ENCODE peak calls at places on chromosomes 16 and 17, in six cellular contexts. One of them, this sample, is unnamed.

GRCh38 chr17:73285916-73286862 is 24.5 kb upstream of the CPSF4L start:
- DNase-seq in AG08396: no peak
- DNase-seq in stimulated activated CD8-positive, alpha-beta memory T cell treated with anti-CD3 and anti-CD28 coated beads, Interleukin-12 subunit alpha, Interleukin-12 subunit beta, amount 100 ng/mL, for 4 hours: no peak
- DNase-seq in neural crest cell: no peak
- DNase-seq in T-helper 1 cell: no peak
- DNase-seq in CD8-positive, alpha-beta memory T cell: no peak
- DNase-seq in this sample: no peak

GRCh38 chr16:73047536-73048291 is at the start of gene ZFHX3:
- DNase-seq in AG08396: peak
- DNase-seq in stimulated activated CD8-positive, alpha-beta memory T cell treated with anti-CD3 and anti-CD28 coated beads, Interleukin-12 subunit alpha, Interleukin-12 subunit beta, amount 100 ng/mL, for 4 hours: no peak
- DNase-seq in neural crest cell: peak
- DNase-seq in T-helper 1 cell: no peak
- DNase-seq in CD8-positive, alpha-beta memory T cell: no peak
- DNase-seq in this sample: peak

GRCh38 chr16:78022347-78022746 is at the start of gene CLEC3A:
- DNase-seq in AG08396: no peak
- DNase-seq in stimulated activated CD8-positive, alpha-beta memory T cell treated with anti-CD3 and anti-CD28 coated beads, Interleukin-12 subunit alpha, Interleukin-12 subunit beta, amount 100 ng/mL, for 4 hours: no peak
- DNase-seq in neural crest cell: no peak
- DNase-seq in T-helper 1 cell: no peak
- DNase-seq in CD8-positive, alpha-beta memory T cell: no peak
- DNase-seq in this sample: no peak

GRCh38 chr17:4033751-4034251 is 69.6 kb upstream of the ATP2A3 start:
- DNase-seq in AG08396: no peak
- DNase-seq in stimulated activated CD8-positive, alpha-beta memory T cell treated with anti-CD3 and anti-CD28 coated beads, Interleukin-12 subunit alpha, Interleukin-12 subunit beta, amount 100 ng/mL, for 4 hours: no peak
- DNase-seq in neural crest cell: no peak
- DNase-seq in T-helper 1 cell: no peak
- DNase-seq in CD8-positive, alpha-beta memory T cell: no peak
- DNase-seq in this sample: no peak

GRCh38 chr17:79981090-79981489 is 54.6 kb downstream of the TBC1D16 start:
- DNase-seq in AG08396: no peak
- DNase-seq in stimulated activated CD8-positive, alpha-beta memory T cell treated with anti-CD3 and anti-CD28 coated beads, Interleukin-12 subunit alpha, Interleukin-12 subunit beta, amount 100 ng/mL, for 4 hours: no peak
- DNase-seq in neural crest cell: no peak
- DNase-seq in T-helper 1 cell: no peak
- DNase-seq in CD8-positive, alpha-beta memory T cell: no peak
- DNase-seq in this sample: no peak

GRCh38 chr16:66127459-66128362 is 238.8 kb upstream of the CDH5 start:
- DNase-seq in AG08396: no peak
- DNase-seq in stimulated activated CD8-positive, alpha-beta memory T cell treated with anti-CD3 and anti-CD28 coated beads, Interleukin-12 subunit alpha, Interleukin-12 subunit beta, amount 100 ng/mL, for 4 hours: no peak
- DNase-seq in neural crest cell: peak
- DNase-seq in T-helper 1 cell: no peak
- DNase-seq in CD8-positive, alpha-beta memory T cell: no peak
- DNase-seq in this sample: no peak

GRCh38 chr16:10949424-10949970 is 5.1 kb downstream of the CLEC16A start:
- DNase-seq in AG08396: no peak
- DNase-seq in stimulated activated CD8-positive, alpha-beta memory T cell treated with anti-CD3 and anti-CD28 coated beads, Interleukin-12 subunit alpha, Interleukin-12 subunit beta, amount 100 ng/mL, for 4 hours: no peak
- DNase-seq in neural crest cell: no peak
- DNase-seq in T-helper 1 cell: no peak
- DNase-seq in CD8-positive, alpha-beta memory T cell: no peak
- DNase-seq in this sample: no peak

GRCh38 chr17:59754547-59754946 is 47.1 kb downstream of the VMP1 start:
- DNase-seq in AG08396: peak
- DNase-seq in stimulated activated CD8-positive, alpha-beta memory T cell treated with anti-CD3 and anti-CD28 coated beads, Interleukin-12 subunit alpha, Interleukin-12 subunit beta, amount 100 ng/mL, for 4 hours: no peak
- DNase-seq in neural crest cell: no peak
- DNase-seq in T-helper 1 cell: no peak
- DNase-seq in CD8-positive, alpha-beta memory T cell: no peak
- DNase-seq in this sample: peak

GRCh38 chr17:7019406-7019805 is 3.4 kb upstream of the BCL6B start:
- DNase-seq in AG08396: no peak
- DNase-seq in stimulated activated CD8-positive, alpha-beta memory T cell treated with anti-CD3 and anti-CD28 coated beads, Interleukin-12 subunit alpha, Interleukin-12 subunit beta, amount 100 ng/mL, for 4 hours: no peak
- DNase-seq in neural crest cell: no peak
- DNase-seq in T-helper 1 cell: no peak
- DNase-seq in CD8-positive, alpha-beta memory T cell: no peak
- DNase-seq in this sample: no peak

GRCh38 chr16:51982715-51983680 is 563.9 kb downstream of the TOX3 start:
- DNase-seq in AG08396: peak
- DNase-seq in stimulated activated CD8-positive, alpha-beta memory T cell treated with anti-CD3 and anti-CD28 coated beads, Interleukin-12 subunit alpha, Interleukin-12 subunit beta, amount 100 ng/mL, for 4 hours: no peak
- DNase-seq in neural crest cell: peak
- DNase-seq in T-helper 1 cell: no peak
- DNase-seq in CD8-positive, alpha-beta memory T cell: no peak
- DNase-seq in this sample: peak

GRCh38 chr16:31135535-31136286 is at the start of gene PRSS8:
- DNase-seq in AG08396: no peak
- DNase-seq in stimulated activated CD8-positive, alpha-beta memory T cell treated with anti-CD3 and anti-CD28 coated beads, Interleukin-12 subunit alpha, Interleukin-12 subunit beta, amount 100 ng/mL, for 4 hours: no peak
- DNase-seq in neural crest cell: no peak
- DNase-seq in T-helper 1 cell: no peak
- DNase-seq in CD8-positive, alpha-beta memory T cell: no peak
- DNase-seq in this sample: no peak

This sample was measured in AG20443.